ENCODE peak calls at places on chromosomes 12 and 14, in six cellular contexts. H is activated gamma-delta T cell treated with anti-CD3 and anti-CD28 coated beads, Interleukin-2, amount 50 U/mL, for 16 hours; C is iris pigment epithelial cell; F is CD8-positive, alpha-beta T cell; L is neural crest cell; K is stimulated activated CD4-positive, alpha-beta T cell treated with anti-CD3 and anti-CD28 coated beads, Interleukin-2, amount 100 ng/mL, for 24 hours. Q is an unnamed sample.

GRCh38 chr14:69204753-69205152 is 13.5 kb downstream of the EXD2 start:
- DNase-seq in H (no peak), C (peak), F (no peak), L (no peak), K (no peak), Q (no peak)

GRCh38 chr14:26138764-26139445 is 458.9 kb downstream of the NOVA1 start:
- DNase-seq in H (no peak), C (peak), F (no peak), L (no peak), K (no peak), Q (no peak)

GRCh38 chr14:19911114-19911513 is 9.3 kb upstream of the OR4K5 start:
- DNase-seq in H (no peak), C (no peak), F (no peak), L (no peak), K (no peak), Q (no peak)

GRCh38 chr12:70994217-70994788 is 73.8 kb upstream of the PTPRR start:
- DNase-seq in H (no peak), C (peak), F (no peak), L (no peak), K (no peak), Q (no peak)

GRCh38 chr14:71206766-71207371 is 299.6 kb downstream of the PCNX1 start:
- DNase-seq in H (no peak), C (peak), F (no peak), L (no peak), K (no peak), Q (no peak)

GRCh38 chr12:51777457-51777856 is 71.1 kb downstream of the FIGNL2 start:
- DNase-seq in H (no peak), C (no peak), F (no peak), L (no peak), K (no peak), Q (no peak)

GRCh38 chr14:96599076-96599475 is 96.9 kb downstream of the PAPOLA start:
- DNase-seq in H (no peak), C (no peak), F (no peak), L (no peak), K (no peak), Q (no peak)

GRCh38 chr14:91380610-91381371 is 36.8 kb downstream of the CCDC88C start:
- DNase-seq in H (no peak), C (peak), F (no peak), L (no peak), K (no peak), Q (no peak)

GRCh38 chr12:12717586-12718381 is 616 bp downstream of the CDKN1B start:
- DNase-seq in H (no peak), C (no peak), F (peak), L (no peak), K (peak), Q (peak)

GRCh38 chr14:21039059-21039422 is 3.1 kb upstream of the RNASE7 start:
- DNase-seq in H (no peak), C (peak), F (no peak), L (no peak), K (no peak), Q (peak)

GRCh38 chr12:3379079-3379478 is 111.9 kb upstream of the PRMT8 start:
- DNase-seq in H (no peak), C (no peak), F (no peak), L (no peak), K (no peak), Q (no peak)

GRCh38 chr14:21070610-21071224 is 613 bp downstream of the ARHGEF40 start:
- DNase-seq in H (no peak), C (peak), F (no peak), L (peak), K (no peak), Q (peak)

GRCh38 chr14:34781242-34781641 is 66.8 kb upstream of the CFL2 start:
- DNase-seq in H (no peak), C (peak), F (no peak), L (no peak), K (no peak), Q (no peak)

GRCh38 chr12:38445040-38445439 is 128.5 kb downstream of the ALG10B start:
- DNase-seq in H (no peak), C (no peak), F (no peak), L (no peak), K (no peak), Q (no peak)

GRCh38 chr12:100539209-100539608 is 34.3 kb upstream of the GAS2L3 start:
- DNase-seq in H (no peak), C (peak), F (no peak), L (peak), K (peak), Q (peak)

GRCh38 chr12:15592934-15593333 is 196.3 kb downstream of the EPS8 start:
- DNase-seq in H (no peak), C (peak), F (no peak), L (no peak), K (no peak), Q (no peak)

GRCh38 chr12:92242917-92243316 is 97.3 kb upstream of the BTG1 start:
- DNase-seq in H (no peak), C (peak), F (no peak), L (no peak), K (no peak), Q (no peak)

GRCh38 chr12:114976959-114977358 is 293.0 kb upstream of the TBX3 start:
- DNase-seq in H (no peak), C (peak), F (no peak), L (no peak), K (no peak), Q (no peak)